ENCODE peak calls at places on chromosome 7, in nine cellular contexts. U is GDM1; L is mesenteric fat pad; H is EH; C is uterus; O is Ammon's horn; T is astrocyte of the spinal cord; J is activated naive CD8-positive, alpha-beta T cell treated with anti-CD3 and anti-CD28 coated beads for 36 hours; R is HTR-8/SVneo. V is an unnamed sample.

GRCh38 chr7:5429253-5429856 is 5.7 kb upstream of the TNRC18 start:
- DNase-seq in H (peak), T (peak), L (no peak), O (no peak), J (no peak), R (no peak), C (peak), U (peak), V (no peak)

GRCh38 chr7:123533929-123534382 is 439 bp downstream of the IQUB start:
- DNase-seq in L (no peak), T (no peak), R (no peak), U (no peak), J (no peak), C (no peak), H (no peak), O (peak), V (no peak)

GRCh38 chr7:95794917-95795515 is 22.7 kb downstream of the DYNC1I1 start:
- DNase-seq in U (no peak), C (no peak), J (no peak), H (peak), R (no peak), L (no peak), O (no peak), T (peak), V (no peak)

GRCh38 chr7:22563621-22564241 is 63.7 kb upstream of the STEAP1B start:
- DNase-seq in O (no peak), C (no peak), L (no peak), T (peak), U (no peak), H (peak), J (peak), R (no peak), V (no peak)

GRCh38 chr7:56062382-56062781 is 1.7 kb upstream of the SUMF2 start:
- DNase-seq in O (no peak), T (peak), H (peak), R (no peak), U (no peak), C (no peak), L (no peak), J (no peak), V (no peak)

GRCh38 chr7:88040694-88041093 is 106.6 kb downstream of the ADAM22 start:
- DNase-seq in J (no peak), C (no peak), H (no peak), U (no peak), O (no peak), R (no peak), L (no peak), T (peak), V (no peak)

GRCh38 chr7:1508277-1508758 is 4.1 kb upstream of the INTS1 start:
- DNase-seq in R (no peak), C (no peak), U (peak), L (no peak), J (no peak), O (no peak), T (no peak), H (no peak), V (no peak)

GRCh38 chr7:117285821-117286220 is 37.0 kb downstream of the WNT2 start:
- DNase-seq in O (no peak), J (no peak), H (peak), T (peak), R (no peak), L (no peak), U (no peak), C (no peak), V (no peak)

GRCh38 chr7:19117870-19118608 is 603 bp upstream of the TWIST1 start:
- DNase-seq in T (peak), R (peak), J (no peak), H (peak), C (no peak), L (no peak), O (no peak), U (no peak), V (no peak)

GRCh38 chr7:69597278-69598076 is 798 bp upstream of the AUTS2 start:
- DNase-seq in J (no peak), L (no peak), R (no peak), H (peak), T (peak), O (peak), C (peak), U (peak), V (no peak)

GRCh38 chr7:81684513-81685262 is 85.2 kb downstream of the HGF start:
- DNase-seq in L (no peak), R (peak), C (peak), T (peak), O (peak), H (peak), U (no peak), J (no peak), V (peak)

GRCh38 chr7:98911936-98912335 is 33.6 kb downstream of the TRRAP start:
- DNase-seq in T (no peak), C (no peak), R (no peak), L (no peak), J (no peak), O (peak), U (no peak), H (no peak), V (no peak)

GRCh38 chr7:25821225-25821624 is 330.8 kb upstream of the NFE2L3 start:
- DNase-seq in C (no peak), O (no peak), J (no peak), R (no peak), T (no peak), L (no peak), U (no peak), H (no peak), V (no peak)

GRCh38 chr7:73577627-73578341 is 595 bp downstream of the TBL2 start:
- DNase-seq in C (no peak), U (no peak), J (no peak), R (no peak), H (peak), O (no peak), L (no peak), T (peak), V (no peak)

GRCh38 chr7:47327698-47328391 is 254.1 kb downstream of the TNS3 start:
- DNase-seq in H (peak), U (no peak), C (peak), L (no peak), T (peak), R (peak), O (peak), J (no peak), V (peak)

GRCh38 chr7:6489612-6490011 is 41.9 kb upstream of the DAGLB start:
- DNase-seq in J (no peak), H (no peak), R (no peak), O (no peak), T (no peak), U (no peak), C (no peak), L (no peak), V (no peak)

GRCh38 chr7:92830532-92831110 is 5.8 kb downstream of the CDK6 start:
- DNase-seq in L (no peak), J (no peak), T (no peak), U (no peak), R (no peak), O (no peak), H (peak), C (no peak), V (no peak)

GRCh38 chr7:55518836-55519235 is 53.5 kb downstream of the VOPP1 start:
- DNase-seq in H (no peak), J (no peak), T (no peak), O (no peak), L (no peak), R (no peak), U (no peak), C (no peak), V (no peak)

GRCh38 chr7:98520356-98520932 is 96.6 kb upstream of the NPTX2 start:
- DNase-seq in O (no peak), L (no peak), H (no peak), T (no peak), J (no peak), C (no peak), R (no peak), U (no peak), V (no peak)

GRCh38 chr7:25851332-25852248 is 300.4 kb upstream of the NFE2L3 start:
- DNase-seq in R (peak), C (peak), U (peak), O (peak), T (peak), J (peak), L (peak), H (peak), V (peak)

V was measured in HS-5.